ENCODE peak calls at places on chromosomes 16 and 17, in five cellular contexts. L, B, K, J and M are unnamed samples.
A peak's percentile ranks its signal among the peaks of the same experiment; 100 is the strongest.

GRCh38 chr17:28682655-28683054 is 20.6 kb downstream of the SUPT6H start:
- DNase-seq in L (no peak), B (no peak), K (no peak), J (no peak), M (no peak)

GRCh38 chr17:80664217-80664780 is 119.7 kb downstream of the RPTOR start:
- DNase-seq in L (no peak), B (no peak), K (no peak), J (no peak), M (no peak)

GRCh38 chr16:50960517-50961202 is 190.4 kb downstream of the SALL1 start:
- DNase-seq in L (no peak), B (no peak), K (no peak), J (no peak), M (no peak)

GRCh38 chr17:10216213-10216982 is 18.0 kb upstream of the GAS7 start:
- DNase-seq in L (no peak), B (no peak), K (no peak), J (no peak), M (no peak)

GRCh38 chr16:10741844-10742243 is 1.8 kb upstream of the NUBP1 start:
- DNase-seq in L (no peak), B (no peak), K (peak; percentile 91), J (no peak), M (no peak)

GRCh38 chr17:39212841-39213480 is 12.8 kb downstream of the STAC2 start:
- DNase-seq in L (no peak), B (no peak), K (no peak), J (no peak), M (peak; percentile 96)

GRCh38 chr17:50499722-50500121 is 8.5 kb upstream of the MYCBPAP start:
- DNase-seq in L (no peak), B (no peak), K (no peak), J (no peak), M (no peak)

GRCh38 chr17:73232587-73233373 is 28.9 kb downstream of the CPSF4L start:
- DNase-seq in L (no peak), B (peak; percentile 63), K (no peak), J (peak; percentile 30), M (peak; percentile 43)

GRCh38 chr16:35798885-35799426 is 2339.5 kb downstream of the TP53TG3F start:
- DNase-seq in L (no peak), B (no peak), K (peak; percentile 89), J (no peak), M (peak; percentile 22)

GRCh38 chr16:86428729-86429472 is 81.4 kb upstream of the FOXF1 start:
- DNase-seq in L (no peak), B (no peak), K (no peak), J (no peak), M (no peak)

GRCh38 chr16:88783391-88784073 is 1.5 kb downstream of the PIEZO1 start:
- DNase-seq in L (no peak), B (peak; percentile 66), K (no peak), J (no peak), M (peak; percentile 43)

GRCh38 chr17:31803494-31804213 is 55.4 kb downstream of the COPRS start:
- DNase-seq in L (no peak), B (no peak), K (no peak), J (no peak), M (no peak)

GRCh38 chr17:44564429-44564828 is 7.1 kb downstream of the FZD2 start:
- DNase-seq in L (no peak), B (no peak), K (no peak), J (no peak), M (no peak)

GRCh38 chr17:9632741-9633140 is 12.6 kb upstream of the USP43 start:
- DNase-seq in L (no peak), B (no peak), K (no peak), J (no peak), M (no peak)

GRCh38 chr16:38941-39892 is 14.2 kb downstream of the POLR3K start:
- DNase-seq in L (peak; percentile 29), B (no peak), K (no peak), J (no peak), M (peak; percentile 57)

GRCh38 chr16:84497836-84498610 is 6.4 kb downstream of the MEAK7 start:
- DNase-seq in L (no peak), B (no peak), K (no peak), J (no peak), M (no peak)

GRCh38 chr16:50244140-50244503 is 22.2 kb upstream of the ADCY7 start:
- DNase-seq in L (no peak), B (peak; percentile 90), K (no peak), J (no peak), M (peak; percentile 35)

GRCh38 chr16:4323071-4323844 is 7.4 kb downstream of the GLIS2 start:
- DNase-seq in L (no peak), B (no peak), K (no peak), J (no peak), M (no peak)

GRCh38 chr17:64171041-64171440 is 41.1 kb upstream of the ERN1 start:
- DNase-seq in L (no peak), B (peak; percentile 70), K (no peak), J (no peak), M (peak; percentile 59)

GRCh38 chr17:39028690-39029089 is 61.5 kb upstream of the FBXO47 start:
- DNase-seq in L (no peak), B (no peak), K (no peak), J (no peak), M (no peak)

GRCh38 chr17:5800646-5801045 is 216.3 kb upstream of the NLRP1 start:
- DNase-seq in L (no peak), B (no peak), K (no peak), J (no peak), M (no peak)

GRCh38 chr17:55168970-55169687 is 95.6 kb upstream of the HLF start:
- DNase-seq in L (no peak), B (no peak), K (no peak), J (no peak), M (no peak)

GRCh38 chr17:68290268-68290954 is 516 bp downstream of the SLC16A6 start:
- DNase-seq in L (peak; percentile 66), B (peak; percentile 37), K (peak; percentile 34), J (no peak), M (no peak)

GRCh38 chr16:84724619-84725307 is 25.0 kb downstream of the USP10 start:
- DNase-seq in L (no peak), B (peak; percentile 35), K (no peak), J (no peak), M (no peak)

GRCh38 chr16:10997485-10997884 is 53.1 kb downstream of the CLEC16A start:
- DNase-seq in L (no peak), B (no peak), K (no peak), J (no peak), M (no peak)

GRCh38 chr17:78541488-78542237 is 35.5 kb downstream of the DNAH17 start:
- DNase-seq in L (no peak), B (no peak), K (no peak), J (no peak), M (peak; percentile 66)